ENCODE peak calls at places on chromosome 16, in ten cellular contexts. One of them, this sample, is unnamed.

GRCh38 chr16:5836979-5837670 is 739.5 kb upstream of the EEF2KMT start:
- DNase-seq in psoas muscle: no peak
- DNase-seq in DND-41: no peak
- DNase-seq in mucosa of descending colon: no peak
- DNase-seq in astrocyte of the spinal cord: peak
- DNase-seq in GM23248: no peak
- DNase-seq in upper lobe of right lung: no peak
- DNase-seq in heart left ventricle: no peak
- DNase-seq in HCT116: no peak
- DNase-seq in SJSA1: no peak
- DNase-seq in this sample: no peak

GRCh38 chr16:52538511-52538910 is 8.4 kb downstream of the TOX3 start:
- DNase-seq in heart left ventricle: no peak
- DNase-seq in mucosa of descending colon: no peak
- DNase-seq in psoas muscle: no peak
- DNase-seq in astrocyte of the spinal cord: no peak
- DNase-seq in upper lobe of right lung: no peak
- DNase-seq in SJSA1: no peak
- DNase-seq in GM23248: no peak
- DNase-seq in HCT116: no peak
- DNase-seq in DND-41: no peak
- DNase-seq in this sample: no peak

GRCh38 chr16:30896203-30896889 is at the start of gene CTF1:
- DNase-seq in upper lobe of right lung: peak
- DNase-seq in DND-41: no peak
- DNase-seq in heart left ventricle: peak
- DNase-seq in mucosa of descending colon: peak
- DNase-seq in psoas muscle: peak
- DNase-seq in astrocyte of the spinal cord: peak
- DNase-seq in SJSA1: peak
- DNase-seq in GM23248: peak
- DNase-seq in HCT116: peak
- DNase-seq in this sample: no peak

GRCh38 chr16:9092282-9092962 is 978 bp downstream of the HAPSTR1 start:
- DNase-seq in HCT116: no peak
- DNase-seq in mucosa of descending colon: peak
- DNase-seq in DND-41: peak
- DNase-seq in GM23248: peak
- DNase-seq in psoas muscle: peak
- DNase-seq in heart left ventricle: peak
- DNase-seq in SJSA1: peak
- DNase-seq in astrocyte of the spinal cord: no peak
- DNase-seq in upper lobe of right lung: peak
- DNase-seq in this sample: no peak

GRCh38 chr16:16821261-16821660 is 442.3 kb downstream of the NPIPA7 start:
- DNase-seq in astrocyte of the spinal cord: no peak
- DNase-seq in GM23248: no peak
- DNase-seq in HCT116: no peak
- DNase-seq in psoas muscle: no peak
- DNase-seq in DND-41: no peak
- DNase-seq in SJSA1: no peak
- DNase-seq in mucosa of descending colon: no peak
- DNase-seq in heart left ventricle: no peak
- DNase-seq in upper lobe of right lung: no peak
- DNase-seq in this sample: no peak

GRCh38 chr16:86966781-86967180 is 350.4 kb downstream of the C16orf95 start:
- DNase-seq in astrocyte of the spinal cord: no peak
- DNase-seq in upper lobe of right lung: no peak
- DNase-seq in HCT116: no peak
- DNase-seq in heart left ventricle: no peak
- DNase-seq in SJSA1: no peak
- DNase-seq in psoas muscle: no peak
- DNase-seq in DND-41: no peak
- DNase-seq in GM23248: no peak
- DNase-seq in mucosa of descending colon: no peak
- DNase-seq in this sample: no peak

GRCh38 chr16:51524555-51525373 is 373.7 kb upstream of the SALL1 start:
- DNase-seq in mucosa of descending colon: no peak
- DNase-seq in SJSA1: no peak
- DNase-seq in heart left ventricle: no peak
- DNase-seq in HCT116: no peak
- DNase-seq in upper lobe of right lung: no peak
- DNase-seq in DND-41: no peak
- DNase-seq in psoas muscle: no peak
- DNase-seq in astrocyte of the spinal cord: peak
- DNase-seq in GM23248: peak
- DNase-seq in this sample: no peak

GRCh38 chr16:81444448-81445121 is at the start of gene CMIP:
- DNase-seq in psoas muscle: peak
- DNase-seq in GM23248: peak
- DNase-seq in HCT116: peak
- DNase-seq in astrocyte of the spinal cord: peak
- DNase-seq in DND-41: peak
- DNase-seq in SJSA1: peak
- DNase-seq in mucosa of descending colon: peak
- DNase-seq in heart left ventricle: peak
- DNase-seq in upper lobe of right lung: peak
- DNase-seq in this sample: no peak

GRCh38 chr16:50846511-50846910 is 104.6 kb downstream of the CYLD start:
- DNase-seq in SJSA1: peak
- DNase-seq in HCT116: no peak
- DNase-seq in psoas muscle: no peak
- DNase-seq in mucosa of descending colon: no peak
- DNase-seq in GM23248: no peak
- DNase-seq in astrocyte of the spinal cord: no peak
- DNase-seq in heart left ventricle: no peak
- DNase-seq in DND-41: no peak
- DNase-seq in upper lobe of right lung: no peak
- DNase-seq in this sample: no peak

DNA sequence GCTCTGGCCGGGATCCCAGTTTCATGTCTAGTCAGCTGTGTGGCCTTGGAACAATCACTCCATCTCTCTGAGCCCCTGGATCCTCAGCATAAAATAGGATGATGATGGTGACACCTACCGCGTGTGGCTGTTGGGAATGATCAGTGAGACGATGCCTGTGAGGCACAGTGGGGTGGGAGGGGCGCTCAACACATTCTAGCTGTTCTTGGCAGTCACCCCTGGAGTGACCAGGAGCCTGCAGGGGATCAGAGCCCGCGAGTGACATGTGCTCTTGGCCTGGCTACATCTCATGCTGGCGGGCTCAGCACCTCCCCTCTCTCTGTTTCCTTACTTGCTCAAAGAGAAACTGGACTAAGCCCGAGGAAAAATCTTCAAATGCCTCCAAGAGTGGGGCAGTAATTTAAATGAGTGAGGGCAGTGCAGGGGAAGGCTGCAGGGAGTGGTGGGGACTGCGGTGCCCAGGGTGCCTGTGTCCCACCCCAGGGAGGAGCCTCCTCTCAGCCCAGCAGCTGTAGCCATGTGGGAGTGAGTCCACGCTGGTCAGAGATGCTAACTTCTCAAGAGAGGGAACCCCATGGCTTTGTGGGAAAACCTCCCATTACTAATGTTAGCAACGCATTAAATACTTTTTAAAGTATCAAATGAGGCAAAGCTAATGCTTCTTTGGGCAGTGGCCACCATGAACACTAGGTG is 23.1 kb upstream of the DOK4 start:
- DNase-seq in SJSA1: no peak
- DNase-seq in heart left ventricle: no peak
- DNase-seq in mucosa of descending colon: no peak
- DNase-seq in HCT116: no peak
- DNase-seq in DND-41: no peak
- DNase-seq in astrocyte of the spinal cord: no peak
- DNase-seq in psoas muscle: no peak
- DNase-seq in GM23248: peak
- DNase-seq in upper lobe of right lung: no peak
- DNase-seq in this sample: no peak
- H3K4me3 ChIP-seq in SJSA1: no peak
- H3K4me3 ChIP-seq in heart left ventricle: no peak
- H3K4me3 ChIP-seq in mucosa of descending colon: no peak
- H3K4me3 ChIP-seq in HCT116: no peak
- H3K4me3 ChIP-seq in DND-41: no peak
- H3K4me3 ChIP-seq in astrocyte of the spinal cord: no peak
- H3K4me3 ChIP-seq in psoas muscle: no peak
- H3K4me3 ChIP-seq in GM23248: no peak
- H3K4me3 ChIP-seq in upper lobe of right lung: no peak
- H3K4me3 ChIP-seq in this sample: no peak

GRCh38 chr16:89222931-89223330 is 5.4 kb downstream of the ZNF778 start:
- DNase-seq in HCT116: no peak
- DNase-seq in heart left ventricle: no peak
- DNase-seq in DND-41: no peak
- DNase-seq in GM23248: no peak
- DNase-seq in SJSA1: no peak
- DNase-seq in psoas muscle: no peak
- DNase-seq in upper lobe of right lung: no peak
- DNase-seq in astrocyte of the spinal cord: no peak
- DNase-seq in mucosa of descending colon: no peak
- DNase-seq in this sample: no peak

GRCh38 chr16:89219365-89219764 is 1.9 kb downstream of the ZNF778 start:
- DNase-seq in heart left ventricle: no peak
- DNase-seq in DND-41: no peak
- DNase-seq in HCT116: no peak
- DNase-seq in astrocyte of the spinal cord: no peak
- DNase-seq in psoas muscle: no peak
- DNase-seq in upper lobe of right lung: no peak
- DNase-seq in mucosa of descending colon: no peak
- DNase-seq in GM23248: no peak
- DNase-seq in SJSA1: no peak
- DNase-seq in this sample: no peak

GRCh38 chr16:89230210-89230609 is 12.7 kb downstream of the ZNF778 start:
- DNase-seq in psoas muscle: no peak
- DNase-seq in mucosa of descending colon: no peak
- DNase-seq in GM23248: no peak
- DNase-seq in SJSA1: no peak
- DNase-seq in heart left ventricle: no peak
- DNase-seq in upper lobe of right lung: no peak
- DNase-seq in HCT116: no peak
- DNase-seq in astrocyte of the spinal cord: no peak
- DNase-seq in DND-41: no peak
- DNase-seq in this sample: no peak

GRCh38 chr16:89221604-89222003 is 4.1 kb downstream of the ZNF778 start:
- DNase-seq in upper lobe of right lung: no peak
- DNase-seq in heart left ventricle: no peak
- DNase-seq in mucosa of descending colon: no peak
- DNase-seq in DND-41: no peak
- DNase-seq in HCT116: no peak
- DNase-seq in SJSA1: no peak
- DNase-seq in GM23248: no peak
- DNase-seq in astrocyte of the spinal cord: no peak
- DNase-seq in psoas muscle: no peak
- DNase-seq in this sample: no peak

DNA sequence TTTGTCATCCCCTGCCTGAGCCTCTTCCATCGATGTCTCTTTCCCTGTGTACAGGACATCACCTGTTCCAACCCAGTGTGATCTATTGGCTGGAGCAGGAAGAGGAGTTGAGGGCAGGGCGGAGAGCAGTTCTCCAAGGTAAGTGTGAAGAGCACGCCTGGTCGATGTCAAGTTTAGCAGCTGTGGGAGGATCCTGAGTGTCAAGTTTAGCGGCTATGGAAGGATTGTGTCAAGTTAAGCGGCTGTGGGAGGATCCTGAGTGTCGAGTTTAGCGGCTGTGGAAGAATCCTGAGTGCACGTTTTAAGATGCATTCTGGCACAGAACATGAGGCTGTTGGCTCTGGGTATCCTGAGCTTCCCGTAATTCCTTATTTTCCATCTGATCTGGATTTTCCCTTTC is 7.2 kb downstream of the ZNF778 start:
- DNase-seq in psoas muscle: no peak
- DNase-seq in HCT116: no peak
- DNase-seq in mucosa of descending colon: no peak
- DNase-seq in heart left ventricle: no peak
- DNase-seq in astrocyte of the spinal cord: no peak
- DNase-seq in GM23248: no peak
- DNase-seq in upper lobe of right lung: no peak
- DNase-seq in DND-41: no peak
- DNase-seq in SJSA1: no peak
- DNase-seq in this sample: no peak
- H3K4me3 ChIP-seq in psoas muscle: no peak
- H3K4me3 ChIP-seq in HCT116: no peak
- H3K4me3 ChIP-seq in mucosa of descending colon: no peak
- H3K4me3 ChIP-seq in heart left ventricle: no peak
- H3K4me3 ChIP-seq in astrocyte of the spinal cord: no peak
- H3K4me3 ChIP-seq in GM23248: no peak
- H3K4me3 ChIP-seq in upper lobe of right lung: no peak
- H3K4me3 ChIP-seq in DND-41: no peak
- H3K4me3 ChIP-seq in SJSA1: no peak
- H3K4me3 ChIP-seq in this sample: no peak

GRCh38 chr16:27317320-27317719 is 3.5 kb downstream of the IL4R start:
- DNase-seq in heart left ventricle: no peak
- DNase-seq in mucosa of descending colon: no peak
- DNase-seq in DND-41: no peak
- DNase-seq in astrocyte of the spinal cord: no peak
- DNase-seq in GM23248: no peak
- DNase-seq in upper lobe of right lung: no peak
- DNase-seq in SJSA1: no peak
- DNase-seq in psoas muscle: no peak
- DNase-seq in HCT116: no peak
- DNase-seq in this sample: no peak
- H3K4me3 ChIP-seq in heart left ventricle: no peak
- H3K4me3 ChIP-seq in mucosa of descending colon: no peak
- H3K4me3 ChIP-seq in DND-41: no peak
- H3K4me3 ChIP-seq in astrocyte of the spinal cord: no peak
- H3K4me3 ChIP-seq in GM23248: no peak
- H3K4me3 ChIP-seq in upper lobe of right lung: peak
- H3K4me3 ChIP-seq in SJSA1: no peak
- H3K4me3 ChIP-seq in psoas muscle: no peak
- H3K4me3 ChIP-seq in HCT116: no peak
- H3K4me3 ChIP-seq in this sample: no peak

GRCh38 chr16:1438229-1439057 is 5.9 kb downstream of the CCDC154 start:
- DNase-seq in GM23248: no peak
- DNase-seq in upper lobe of right lung: no peak
- DNase-seq in DND-41: no peak
- DNase-seq in astrocyte of the spinal cord: no peak
- DNase-seq in SJSA1: no peak
- DNase-seq in heart left ventricle: no peak
- DNase-seq in HCT116: no peak
- DNase-seq in psoas muscle: no peak
- DNase-seq in mucosa of descending colon: no peak
- DNase-seq in this sample: no peak

GRCh38 chr16:1439058-1439698 is 5.2 kb downstream of the CCDC154 start:
- DNase-seq in SJSA1: no peak
- DNase-seq in DND-41: no peak
- DNase-seq in HCT116: no peak
- DNase-seq in heart left ventricle: no peak
- DNase-seq in mucosa of descending colon: no peak
- DNase-seq in GM23248: no peak
- DNase-seq in astrocyte of the spinal cord: no peak
- DNase-seq in psoas muscle: no peak
- DNase-seq in upper lobe of right lung: no peak
- DNase-seq in this sample: no peak

GRCh38 chr16:1435921-1436697 is 5.2 kb downstream of the PERCC1 start:
- DNase-seq in astrocyte of the spinal cord: no peak
- DNase-seq in mucosa of descending colon: no peak
- DNase-seq in HCT116: no peak
- DNase-seq in SJSA1: no peak
- DNase-seq in GM23248: no peak
- DNase-seq in heart left ventricle: no peak
- DNase-seq in DND-41: no peak
- DNase-seq in psoas muscle: no peak
- DNase-seq in upper lobe of right lung: no peak
- DNase-seq in this sample: no peak

GRCh38 chr16:1436731-1437355 is 6.0 kb downstream of the PERCC1 start:
- DNase-seq in heart left ventricle: no peak
- DNase-seq in DND-41: no peak
- DNase-seq in upper lobe of right lung: no peak
- DNase-seq in HCT116: no peak
- DNase-seq in GM23248: no peak
- DNase-seq in SJSA1: no peak
- DNase-seq in astrocyte of the spinal cord: no peak
- DNase-seq in psoas muscle: no peak
- DNase-seq in mucosa of descending colon: no peak
- DNase-seq in this sample: no peak

GRCh38 chr16:1437606-1438005 is 6.7 kb downstream of the PERCC1 start:
- DNase-seq in mucosa of descending colon: no peak
- DNase-seq in GM23248: no peak
- DNase-seq in HCT116: no peak
- DNase-seq in heart left ventricle: no peak
- DNase-seq in SJSA1: no peak
- DNase-seq in DND-41: no peak
- DNase-seq in astrocyte of the spinal cord: no peak
- DNase-seq in upper lobe of right lung: no peak
- DNase-seq in psoas muscle: no peak
- DNase-seq in this sample: no peak
- H3K4me3 ChIP-seq in mucosa of descending colon: no peak
- H3K4me3 ChIP-seq in GM23248: no peak
- H3K4me3 ChIP-seq in HCT116: no peak
- H3K4me3 ChIP-seq in heart left ventricle: no peak
- H3K4me3 ChIP-seq in SJSA1: no peak
- H3K4me3 ChIP-seq in DND-41: no peak
- H3K4me3 ChIP-seq in astrocyte of the spinal cord: no peak
- H3K4me3 ChIP-seq in upper lobe of right lung: no peak
- H3K4me3 ChIP-seq in psoas muscle: no peak
- H3K4me3 ChIP-seq in this sample: no peak